ENCODE peak calls at places on chromosome 3, in five cellular contexts. H is IMR-90, M is mesenchymal stem cell, Q is neuronal stem cell, P is H1. Y is an unnamed sample.

GRCh38 chr3:152769523-152769922 is 65.4 kb upstream of the P2RY1 start:
- DNase-seq in H (no peak), M (peak), Q (no peak), P (no peak), Y (no peak)

GRCh38 chr3:22894877-22895276 is 308.2 kb upstream of the UBE2E2 start:
- DNase-seq in H (no peak), M (no peak), Q (no peak), P (no peak), Y (no peak)

GRCh38 chr3:139937674-139938279 is 2.8 kb downstream of the CLSTN2 start:
- DNase-seq in H (peak), M (peak), Q (peak), P (no peak), Y (no peak)

GRCh38 chr3:48016336-48016973 is at the start of gene MAP4:
- DNase-seq in H (peak), M (no peak), Q (no peak), P (peak), Y (no peak)

GRCh38 chr3:126357299-126358037 is at the start of gene KLF15:
- DNase-seq in H (peak), M (peak), Q (peak), P (peak), Y (peak)

GRCh38 chr3:99394831-99395733 is 243.3 kb upstream of the COL8A1 start:
- DNase-seq in H (peak), M (peak), Q (no peak), P (no peak), Y (no peak)

GRCh38 chr3:32147935-32148334 is 41.5 kb downstream of the GPD1L start:
- DNase-seq in H (no peak), M (peak), Q (no peak), P (no peak), Y (no peak)

GRCh38 chr3:186599142-186599784 is 13.6 kb upstream of the AHSG start:
- DNase-seq in H (no peak), M (no peak), Q (no peak), P (no peak), Y (no peak)

GRCh38 chr3:44995142-44995770 is 19.2 kb downstream of the EXOSC7 start:
- DNase-seq in H (peak), M (peak), Q (no peak), P (no peak), Y (no peak)

GRCh38 chr3:153182491-153182890 is 20.5 kb downstream of the RAP2B start:
- DNase-seq in H (no peak), M (no peak), Q (no peak), P (no peak), Y (no peak)

GRCh38 chr3:125280966-125281365 is 68.4 kb upstream of the SLC12A8 start:
- DNase-seq in H (peak), M (peak), Q (no peak), P (no peak), Y (no peak)

GRCh38 chr3:98325055-98325454 is 28.6 kb upstream of the OR5K4 start:
- DNase-seq in H (no peak), M (no peak), Q (no peak), P (no peak), Y (peak)

GRCh38 chr3:24457719-24458118 is 36.9 kb downstream of the THRB start:
- DNase-seq in H (no peak), M (no peak), Q (no peak), P (no peak), Y (no peak)

GRCh38 chr3:64104691-64105101 is 81.4 kb upstream of the PSMD6 start:
- DNase-seq in H (peak), M (no peak), Q (no peak), P (no peak), Y (no peak)

GRCh38 chr3:170689218-170689874 is 103.5 kb upstream of the SLC7A14 start:
- DNase-seq in H (peak), M (peak), Q (no peak), P (peak), Y (peak)

GRCh38 chr3:129627350-129628168 is 21.1 kb upstream of the PLXND1 start:
- DNase-seq in H (peak), M (peak), Q (peak), P (peak), Y (peak)
- H3K14ac ChIP-seq in H (peak), M (no peak), Q (peak), P (no peak), Y (peak)

GRCh38 chr3:12416731-12417130 is 67.5 kb upstream of the TSEN2 start:
- DNase-seq in H (no peak), M (no peak), Q (no peak), P (no peak), Y (no peak)

GRCh38 chr3:12409625-12410596 is 74.4 kb upstream of the TSEN2 start:
- DNase-seq in H (no peak), M (no peak), Q (no peak), P (no peak), Y (no peak)

GRCh38 chr3:12420393-12420792 is 63.9 kb upstream of the TSEN2 start:
- DNase-seq in H (no peak), M (no peak), Q (no peak), P (no peak), Y (no peak)

GRCh38 chr3:12413721-12414255 is 70.5 kb upstream of the TSEN2 start:
- DNase-seq in H (no peak), M (no peak), Q (no peak), P (no peak), Y (no peak)

GRCh38 chr3:12415014-12415653 is 69.1 kb upstream of the TSEN2 start:
- DNase-seq in H (no peak), M (no peak), Q (no peak), P (no peak), Y (no peak)
- H3K18ac ChIP-seq in H (no peak), M (no peak), Q (no peak), P (no peak), Y (no peak)

GRCh38 chr3:189792046-189792929 is 161.1 kb downstream of the TP63 start:
- DNase-seq in H (no peak), M (no peak), Q (no peak), P (no peak), Y (no peak)
- H3K14ac ChIP-seq in H (no peak), M (no peak), Q (no peak), P (no peak), Y (no peak)

GRCh38 chr3:172257638-172258400 is 190.4 kb downstream of the GHSR start:
- DNase-seq in H (peak), M (peak), Q (no peak), P (no peak), Y (no peak)
- H3K18ac ChIP-seq in H (peak), M (peak), Q (no peak), P (no peak), Y (no peak)

DNA sequence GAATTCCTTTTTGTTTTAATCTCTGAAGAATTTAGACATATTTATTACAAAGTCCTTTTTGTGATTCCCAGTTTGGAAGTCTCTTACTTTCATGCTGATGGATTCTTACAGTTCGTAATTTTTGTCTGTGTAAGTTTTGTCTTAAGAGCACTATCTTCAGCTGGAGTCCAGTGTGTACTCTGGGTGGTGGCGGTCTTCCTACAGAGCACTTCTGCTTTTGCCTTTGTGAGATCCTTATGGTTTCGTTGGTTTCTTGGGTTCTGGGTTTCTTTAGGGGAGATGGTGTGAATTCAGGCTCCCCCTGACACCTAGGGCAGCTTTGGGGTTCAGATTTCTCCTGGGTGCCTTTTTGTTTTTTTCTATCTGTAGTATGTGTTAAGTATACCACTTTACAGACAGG is 45.3 kb downstream of the PLS1 start:
- DNase-seq in H (no peak), M (no peak), Q (no peak), P (no peak), Y (no peak)
- H3K14ac ChIP-seq in H (no peak), M (no peak), Q (no peak), P (no peak), Y (no peak)

GRCh38 chr3:1348547-1348946 is 255.7 kb downstream of the CNTN6 start:
- DNase-seq in H (no peak), M (no peak), Q (no peak), P (no peak), Y (no peak)

GRCh38 chr3:1350885-1351284 is 258.1 kb downstream of the CNTN6 start:
- DNase-seq in H (no peak), M (no peak), Q (no peak), P (no peak), Y (no peak)

DNA sequence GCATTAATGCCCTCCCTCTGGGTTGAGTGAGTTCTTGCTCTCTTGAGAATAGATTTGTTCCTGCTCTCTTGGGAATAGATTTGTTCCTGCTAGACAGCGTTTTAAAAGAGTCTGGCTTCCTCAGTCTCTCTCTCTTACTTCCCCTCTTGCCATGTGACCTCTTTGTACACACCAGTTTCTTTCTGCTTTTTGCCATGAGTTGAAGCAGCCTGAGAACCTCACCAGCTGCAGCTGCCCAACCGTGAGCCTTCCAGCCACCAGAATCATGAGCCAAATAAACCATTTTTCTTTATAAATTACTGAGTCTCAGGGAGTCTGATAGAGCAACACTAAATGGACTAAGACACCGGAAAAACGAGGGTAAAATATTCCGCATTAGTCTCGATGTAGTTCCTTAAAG is 253.6 kb downstream of the CNTN6 start:
- DNase-seq in H (no peak), M (no peak), Q (no peak), P (no peak), Y (no peak)
- H3K18ac ChIP-seq in H (no peak), M (no peak), Q (no peak), P (no peak), Y (no peak)

Y was measured in H9.